ENCODE peak calls at places on chromosomes 6 and 20, in four cellular contexts. P is IMR-90, L is tibial artery, I is GM23248. F is an unnamed sample.

GRCh38 chr20:1274485-1275313 is 8.6 kb downstream of the SNPH start:
- DNase-seq in P (no peak), L (no peak), I (no peak), F (no peak)

GRCh38 chr20:5511082-5511481 is 194.3 kb upstream of the PROKR2 start:
- DNase-seq in P (no peak), L (no peak), I (no peak), F (no peak)

GRCh38 chr6:36378243-36378920 is 9.1 kb downstream of the ETV7 start:
- DNase-seq in P (no peak), L (no peak), I (no peak), F (no peak)

GRCh38 chr6:166258854-166259276 is 49.3 kb downstream of the PRR18 start:
- DNase-seq in P (no peak), L (no peak), I (no peak), F (no peak)

GRCh38 chr6:73515204-73516101 is 5.4 kb downstream of the EEF1A1 start:
- DNase-seq in P (peak), L (peak), I (peak), F (peak)

GRCh38 chr20:50928469-50928868 is 2.8 kb downstream of the ADNP start:
- DNase-seq in P (no peak), L (no peak), I (no peak), F (no peak)

GRCh38 chr20:1281279-1282057 is 15.4 kb downstream of the SNPH start:
- DNase-seq in P (no peak), L (no peak), I (no peak), F (no peak)

GRCh38 chr6:10256113-10256690 is 158.7 kb downstream of the TFAP2A start:
- DNase-seq in P (no peak), L (no peak), I (peak), F (peak)

GRCh38 chr6:42010185-42010872 is 40.0 kb upstream of the TAF8 start:
- DNase-seq in P (no peak), L (no peak), I (no peak), F (no peak)

GRCh38 chr6:140153703-140154102 is 779.3 kb upstream of the CITED2 start:
- DNase-seq in P (peak), L (no peak), I (no peak), F (no peak)

GRCh38 chr6:53293691-53294090 is 55.1 kb downstream of the ELOVL5 start:
- DNase-seq in P (no peak), L (no peak), I (no peak), F (no peak)

GRCh38 chr6:23086100-23086499 is 516.7 kb downstream of the HDGFL1 start:
- DNase-seq in P (no peak), L (no peak), I (no peak), F (no peak)

GRCh38 chr20:19909696-19910095 is 107.5 kb upstream of the NAA20 start:
- DNase-seq in P (no peak), L (peak), I (peak), F (no peak)

GRCh38 chr6:65876668-65877067 is 169.6 kb upstream of the EYS start:
- DNase-seq in P (no peak), L (no peak), I (no peak), F (no peak)

GRCh38 chr6:24194968-24195700 is 69.1 kb downstream of the NRSN1 start:
- DNase-seq in P (no peak), L (no peak), I (peak), F (no peak)

GRCh38 chr6:20211037-20211940 is 980 bp downstream of the MBOAT1 start:
- DNase-seq in P (peak), L (no peak), I (peak), F (peak)

GRCh38 chr6:168732676-168733075 is 291.7 kb downstream of the SMOC2 start:
- DNase-seq in P (no peak), L (no peak), I (no peak), F (no peak)

GRCh38 chr20:5822569-5822968 is 72.4 kb downstream of the SHLD1 start:
- DNase-seq in P (no peak), L (no peak), I (no peak), F (no peak)

GRCh38 chr6:105152865-105153264 is 26.9 kb downstream of the POPDC3 start:
- DNase-seq in P (no peak), L (no peak), I (peak), F (no peak)

GRCh38 chr6:159077123-159077522 is 32.3 kb upstream of the TAGAP start:
- DNase-seq in P (no peak), L (no peak), I (no peak), F (no peak)

GRCh38 chr6:4822476-4822875 is 46.3 kb downstream of the CDYL start:
- DNase-seq in P (no peak), L (no peak), I (no peak), F (no peak)

GRCh38 chr20:50303573-50304500 is 113.2 kb downstream of the CEBPB start:
- DNase-seq in P (peak), L (peak), I (peak), F (peak)

GRCh38 chr6:127457444-127458064 is 1.6 kb downstream of the KIAA0408 start:
- DNase-seq in P (peak), L (no peak), I (peak), F (peak)

GRCh38 chr6:154908723-154909122 is 86.4 kb upstream of the TIAM2 start:
- DNase-seq in P (no peak), L (no peak), I (no peak), F (no peak)

GRCh38 chr6:158026054-158026900 is 44.6 kb downstream of the SYNJ2 start:
- DNase-seq in P (peak), L (peak), I (peak), F (peak)

GRCh38 chr6:36666726-36667591 is 11.6 kb upstream of the CDKN1A start:
- DNase-seq in P (peak), L (peak), I (peak), F (peak)

GRCh38 chr6:111484655-111484974 is 1.6 kb upstream of the REV3L start:
- DNase-seq in P (peak), L (no peak), I (peak), F (peak)

GRCh38 chr20:54062812-54063280 is 7.5 kb downstream of the BCAS1 start:
- DNase-seq in P (peak), L (no peak), I (peak), F (peak)

GRCh38 chr20:24577271-24577909 is 108.0 kb downstream of the SYNDIG1 start:
- DNase-seq in P (no peak), L (no peak), I (peak), F (no peak)

GRCh38 chr20:24579016-24579415 is 109.6 kb downstream of the SYNDIG1 start:
- DNase-seq in P (no peak), L (no peak), I (no peak), F (no peak)

GRCh38 chr20:24580006-24580405 is 110.6 kb downstream of the SYNDIG1 start:
- DNase-seq in P (no peak), L (no peak), I (peak), F (no peak)

GRCh38 chr20:24579475-24579874 is 110.0 kb downstream of the SYNDIG1 start:
- DNase-seq in P (no peak), L (no peak), I (no peak), F (no peak)

DNA sequence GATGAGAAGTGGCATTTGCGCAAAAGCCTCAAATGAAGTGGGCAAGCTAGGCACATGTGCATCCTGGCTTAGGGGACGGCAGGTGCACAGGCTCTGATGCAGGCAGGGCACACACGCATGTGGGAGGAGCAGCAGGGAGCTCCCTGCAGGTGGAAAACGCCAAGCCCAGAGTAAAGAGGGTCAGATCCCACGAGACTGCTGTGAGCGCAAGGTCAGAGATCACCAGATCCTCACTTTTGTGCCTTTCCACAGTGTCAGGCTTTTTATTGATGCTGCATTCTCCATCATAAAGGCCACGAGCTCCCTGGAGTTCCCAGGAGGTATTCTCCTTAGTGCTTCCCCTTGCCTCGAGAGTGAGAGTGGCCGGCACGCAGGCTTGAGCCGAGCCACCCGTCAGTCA is 109.2 kb downstream of the SYNDIG1 start:
- DNase-seq in P (no peak), L (no peak), I (no peak), F (no peak)
- H3K4me3 ChIP-seq in P (no peak), L (no peak), I (no peak), F (no peak)

DNA sequence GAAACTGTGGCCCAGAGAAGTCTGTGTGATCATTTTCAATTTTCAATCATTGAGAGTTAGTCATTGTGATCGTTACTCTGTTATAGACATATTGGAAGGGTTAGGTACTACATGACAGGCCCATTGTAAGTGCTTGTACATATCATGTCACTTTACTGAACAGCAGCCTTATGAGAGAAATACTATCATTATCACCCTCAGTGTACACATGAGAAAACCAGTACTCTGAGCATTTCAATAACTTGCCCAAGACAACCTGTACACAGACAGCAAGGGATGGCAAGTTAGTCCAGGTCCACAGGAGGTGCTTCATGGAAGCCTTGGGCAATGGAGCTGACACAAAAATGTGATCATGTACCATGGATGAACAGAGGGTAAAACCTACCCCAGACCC is 51.2 kb downstream of the JPH2 start:
- DNase-seq in P (no peak), L (no peak), I (no peak), F (no peak)
- H3K4me3 ChIP-seq in P (no peak), L (no peak), I (no peak), F (no peak)

DNA sequence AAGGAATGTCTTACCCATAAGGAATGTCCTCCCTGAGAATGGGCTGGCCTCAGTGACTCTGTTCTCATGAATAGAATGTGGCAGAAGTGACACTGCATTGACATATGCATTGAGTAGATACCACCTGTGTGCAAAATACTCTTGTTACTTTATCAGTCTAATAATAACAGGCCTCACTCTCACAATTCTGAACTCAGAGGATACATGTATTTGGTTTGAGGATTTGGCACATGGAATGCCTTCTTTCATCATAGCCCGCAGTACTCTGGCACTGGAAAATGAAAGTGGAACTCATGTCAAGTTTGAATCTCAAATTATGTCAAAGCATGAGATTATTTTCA is 52.9 kb upstream of the PLCB4 start:
- DNase-seq in P (peak), L (no peak), I (peak), F (peak)
- H3K4me3 ChIP-seq in P (no peak), L (no peak), I (no peak), F (peak)

DNA sequence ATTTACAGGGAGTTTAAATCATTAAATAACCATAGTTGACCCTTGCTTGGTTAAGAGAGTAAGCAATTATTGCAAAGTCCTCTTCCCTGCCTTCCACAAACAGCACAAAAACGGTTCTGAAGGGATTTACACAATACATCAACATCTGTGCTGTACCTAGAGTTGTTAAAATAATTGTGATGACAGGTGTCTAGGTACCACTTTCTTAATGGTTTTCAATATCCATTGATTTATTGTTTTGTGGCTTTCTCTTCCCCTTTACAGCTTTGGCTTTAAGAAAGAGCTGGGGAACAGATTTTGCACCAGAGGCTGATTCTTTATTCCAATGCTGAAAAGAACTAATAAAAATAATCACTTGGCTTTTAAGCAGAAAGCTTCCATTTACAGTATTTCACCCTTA is 598 bp upstream of the SOX4 start:
- DNase-seq in P (no peak), L (no peak), I (no peak), F (peak)
- H3K4me3 ChIP-seq in P (peak), L (peak), I (peak), F (peak)

GRCh38 chr20:21181028-21181427 is 55.1 kb downstream of the KIZ start:
- DNase-seq in P (no peak), L (no peak), I (no peak), F (no peak)
- H3K4me3 ChIP-seq in P (no peak), L (no peak), I (no peak), F (no peak)

DNA sequence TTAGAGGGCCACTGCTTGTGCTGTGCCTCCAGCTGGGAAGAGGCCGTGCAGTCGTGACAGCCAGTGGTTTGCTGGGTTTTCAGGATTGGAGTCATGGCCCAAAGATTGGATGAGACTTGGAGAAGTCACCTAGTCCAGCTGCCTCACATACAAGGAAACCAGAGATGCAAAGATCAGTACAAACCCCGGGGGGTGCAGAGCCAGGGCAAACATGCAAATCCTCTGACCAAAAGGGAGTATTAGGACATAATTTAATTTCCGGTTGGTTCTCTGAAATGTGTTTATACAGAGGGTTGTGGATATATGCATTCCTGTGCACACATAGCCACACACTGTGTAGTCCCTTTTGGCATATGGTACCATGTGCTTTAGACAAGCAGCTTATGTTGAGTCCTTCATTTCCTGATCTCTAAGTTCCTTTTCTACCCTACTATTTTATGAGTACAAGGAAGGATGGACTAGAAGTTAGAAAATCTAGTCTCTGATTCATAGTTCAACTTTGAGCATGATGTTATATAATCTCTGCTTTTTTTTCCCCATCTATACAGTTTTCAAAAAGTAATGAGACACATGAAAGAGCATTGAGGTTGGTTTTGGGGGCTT is 123.5 kb downstream of the PLEKHG1 start:
- DNase-seq in P (no peak), L (no peak), I (no peak), F (no peak)
- H3K4me3 ChIP-seq in P (no peak), L (no peak), I (no peak), F (no peak)

DNA sequence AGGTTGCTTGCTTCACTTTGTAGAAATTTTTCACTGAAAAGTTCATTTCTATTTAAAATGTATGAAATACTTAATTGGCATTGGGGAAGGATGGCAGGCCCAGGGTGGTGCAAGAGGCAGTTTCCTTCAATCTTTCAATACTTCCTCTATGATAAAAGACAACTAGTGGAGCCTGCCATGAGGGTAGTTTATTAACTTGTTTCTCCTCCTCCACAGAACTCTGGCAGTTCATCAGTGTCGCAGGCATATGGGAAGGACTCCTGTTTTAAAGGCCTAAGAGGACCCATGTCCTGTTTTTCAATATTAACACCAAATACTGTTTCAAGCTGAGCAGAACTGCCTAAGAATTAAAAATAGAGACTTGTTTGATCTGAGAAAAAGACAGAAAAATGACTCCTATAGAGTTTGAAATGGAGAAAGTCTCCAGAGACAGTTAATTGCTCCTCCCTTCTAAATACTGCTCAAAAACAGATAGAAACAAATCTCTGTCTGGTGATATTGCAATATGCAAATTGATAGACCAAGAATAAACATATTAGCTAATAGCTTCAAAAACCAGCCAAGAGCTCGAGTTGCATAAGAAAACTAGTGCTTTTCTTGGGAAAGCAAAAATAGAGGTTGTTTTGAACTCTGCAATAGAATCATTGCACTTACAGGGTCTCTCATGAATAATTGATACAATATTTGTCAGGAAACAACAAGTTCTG is 665.7 kb upstream of the SLC35B3 start:
- DNase-seq in P (no peak), L (no peak), I (no peak), F (peak)
- H3K4me3 ChIP-seq in P (no peak), L (no peak), I (no peak), F (no peak)